ENCODE peak calls at places on chromosomes 3 and 15, in nine cellular contexts. One of them, this sample, is unnamed.

GRCh38 chr15:63041982-63042878 is at the start of gene TPM1:
- DNase-seq in fibroblast of pulmonary artery: peak; percentile 93
- DNase-seq in Peyer's patch: peak; percentile 74
- DNase-seq in BE2C: peak; percentile 87
- DNase-seq in progenitor cell of endocrine pancreas: peak; percentile 64
- DNase-seq in AG09319: peak; percentile 87
- DNase-seq in fibroblast of lung: peak; percentile 84
- DNase-seq in CD4-positive, alpha-beta T cell: no peak
- DNase-seq in Calu3: peak; percentile 96
- DNase-seq in this sample: no peak

GRCh38 chr15:82095803-82096202 is 50.0 kb upstream of the MEX3B start:
- DNase-seq in fibroblast of lung: no peak
- DNase-seq in fibroblast of pulmonary artery: no peak
- DNase-seq in Calu3: no peak
- DNase-seq in AG09319: no peak
- DNase-seq in CD4-positive, alpha-beta T cell: no peak
- DNase-seq in Peyer's patch: no peak
- DNase-seq in progenitor cell of endocrine pancreas: no peak
- DNase-seq in BE2C: no peak
- DNase-seq in this sample: no peak

GRCh38 chr3:54358327-54358726 is 236.0 kb downstream of the CACNA2D3 start:
- DNase-seq in CD4-positive, alpha-beta T cell: no peak
- DNase-seq in fibroblast of pulmonary artery: peak; percentile 57
- DNase-seq in AG09319: no peak
- DNase-seq in progenitor cell of endocrine pancreas: no peak
- DNase-seq in fibroblast of lung: no peak
- DNase-seq in Peyer's patch: no peak
- DNase-seq in BE2C: no peak
- DNase-seq in Calu3: no peak
- DNase-seq in this sample: no peak

GRCh38 chr3:16419640-16420039 is 93.9 kb downstream of the RFTN1 start:
- DNase-seq in Calu3: no peak
- DNase-seq in BE2C: no peak
- DNase-seq in fibroblast of lung: no peak
- DNase-seq in CD4-positive, alpha-beta T cell: no peak
- DNase-seq in progenitor cell of endocrine pancreas: no peak
- DNase-seq in AG09319: no peak
- DNase-seq in Peyer's patch: no peak
- DNase-seq in fibroblast of pulmonary artery: peak; percentile 72
- DNase-seq in this sample: no peak

GRCh38 chr3:178802259-178802658 is 266.0 kb downstream of the KCNMB2 start:
- DNase-seq in CD4-positive, alpha-beta T cell: no peak
- DNase-seq in progenitor cell of endocrine pancreas: no peak
- DNase-seq in AG09319: no peak
- DNase-seq in BE2C: no peak
- DNase-seq in fibroblast of lung: no peak
- DNase-seq in Peyer's patch: no peak
- DNase-seq in Calu3: no peak
- DNase-seq in fibroblast of pulmonary artery: no peak
- DNase-seq in this sample: no peak

GRCh38 chr3:167113466-167113865 is 266.6 kb downstream of the ZBBX start:
- DNase-seq in Peyer's patch: no peak
- DNase-seq in AG09319: no peak
- DNase-seq in fibroblast of pulmonary artery: no peak
- DNase-seq in Calu3: no peak
- DNase-seq in CD4-positive, alpha-beta T cell: no peak
- DNase-seq in progenitor cell of endocrine pancreas: no peak
- DNase-seq in fibroblast of lung: no peak
- DNase-seq in BE2C: no peak
- DNase-seq in this sample: no peak

GRCh38 chr15:66721501-66721937 is 19.5 kb downstream of the SMAD6 start:
- DNase-seq in Peyer's patch: peak; percentile 75
- DNase-seq in CD4-positive, alpha-beta T cell: no peak
- DNase-seq in AG09319: no peak
- DNase-seq in fibroblast of lung: no peak
- DNase-seq in Calu3: peak; percentile 36
- DNase-seq in fibroblast of pulmonary artery: no peak
- DNase-seq in progenitor cell of endocrine pancreas: no peak
- DNase-seq in BE2C: no peak
- DNase-seq in this sample: no peak

GRCh38 chr15:100929641-100930042 is 10.5 kb downstream of the LRRK1 start:
- DNase-seq in BE2C: no peak
- DNase-seq in Peyer's patch: peak; percentile 57
- DNase-seq in progenitor cell of endocrine pancreas: no peak
- DNase-seq in Calu3: no peak
- DNase-seq in fibroblast of lung: no peak
- DNase-seq in AG09319: no peak
- DNase-seq in CD4-positive, alpha-beta T cell: no peak
- DNase-seq in fibroblast of pulmonary artery: no peak
- DNase-seq in this sample: no peak

GRCh38 chr3:163335429-163335828 is 1742.9 kb downstream of the SI start:
- DNase-seq in AG09319: no peak
- DNase-seq in Calu3: no peak
- DNase-seq in BE2C: no peak
- DNase-seq in CD4-positive, alpha-beta T cell: no peak
- DNase-seq in progenitor cell of endocrine pancreas: no peak
- DNase-seq in Peyer's patch: no peak
- DNase-seq in fibroblast of pulmonary artery: no peak
- DNase-seq in fibroblast of lung: no peak
- DNase-seq in this sample: no peak

GRCh38 chr3:33006081-33006480 is 54.6 kb downstream of the CCR4 start:
- DNase-seq in Peyer's patch: no peak
- DNase-seq in fibroblast of pulmonary artery: no peak
- DNase-seq in fibroblast of lung: no peak
- DNase-seq in progenitor cell of endocrine pancreas: no peak
- DNase-seq in AG09319: no peak
- DNase-seq in BE2C: no peak
- DNase-seq in CD4-positive, alpha-beta T cell: no peak
- DNase-seq in Calu3: no peak
- DNase-seq in this sample: no peak

DNA sequence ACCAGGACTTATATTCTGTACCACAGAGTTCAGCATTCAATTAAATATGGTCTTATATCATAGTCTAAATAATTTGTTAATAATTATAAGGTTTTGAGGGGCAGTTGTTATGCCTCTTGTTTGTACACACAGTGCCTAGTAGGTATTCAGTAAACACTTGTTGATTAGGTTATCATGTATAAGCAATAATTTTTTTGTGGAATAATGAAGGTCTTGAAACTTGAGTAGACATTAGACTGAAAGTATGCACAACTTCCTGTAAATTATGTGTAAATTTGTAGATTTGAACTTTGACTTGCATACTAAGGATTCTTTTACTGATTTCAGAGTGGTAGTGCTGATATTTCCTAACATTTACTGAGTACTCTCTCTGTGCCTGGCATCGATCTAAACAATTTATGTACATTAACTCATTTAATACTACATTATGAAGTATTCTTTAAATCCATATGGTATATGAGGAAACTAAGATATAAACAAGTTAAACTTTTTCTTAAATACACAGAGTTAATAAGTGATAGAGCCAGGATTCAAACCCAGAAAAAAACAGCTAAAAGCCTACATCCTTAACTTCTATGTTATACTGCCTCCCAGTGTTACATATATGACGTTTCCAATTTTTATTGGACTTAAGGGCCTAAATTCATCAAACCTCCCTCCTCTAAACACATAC is 65.1 kb downstream of the GLCE start:
- DNase-seq in BE2C: no peak
- DNase-seq in fibroblast of pulmonary artery: peak; percentile 72
- DNase-seq in Peyer's patch: no peak
- DNase-seq in AG09319: peak; percentile 5
- DNase-seq in fibroblast of lung: peak; percentile 74
- DNase-seq in Calu3: no peak
- DNase-seq in CD4-positive, alpha-beta T cell: no peak
- DNase-seq in progenitor cell of endocrine pancreas: no peak
- DNase-seq in this sample: no peak
- TF ChIP-seq CTCF in BE2C: peak; percentile 41
- TF ChIP-seq CTCF in fibroblast of pulmonary artery: peak; percentile 43
- TF ChIP-seq CTCF in Peyer's patch: peak; percentile 56
- TF ChIP-seq CTCF in AG09319: peak; percentile 16
- TF ChIP-seq CTCF in fibroblast of lung: peak; percentile 36
- TF ChIP-seq CTCF in Calu3: peak; percentile 23
- TF ChIP-seq CTCF in CD4-positive, alpha-beta T cell: no peak
- TF ChIP-seq CTCF in progenitor cell of endocrine pancreas: peak; percentile 43
- TF ChIP-seq CTCF in this sample: no peak

GRCh38 chr3:473284-473800 is 276.8 kb downstream of the CHL1 start:
- DNase-seq in CD4-positive, alpha-beta T cell: no peak
- DNase-seq in BE2C: no peak
- DNase-seq in Peyer's patch: no peak
- DNase-seq in fibroblast of lung: no peak
- DNase-seq in fibroblast of pulmonary artery: no peak
- DNase-seq in progenitor cell of endocrine pancreas: no peak
- DNase-seq in Calu3: no peak
- DNase-seq in AG09319: no peak
- DNase-seq in this sample: no peak

GRCh38 chr3:464255-464654 is 267.7 kb downstream of the CHL1 start:
- DNase-seq in Calu3: no peak
- DNase-seq in CD4-positive, alpha-beta T cell: no peak
- DNase-seq in BE2C: no peak
- DNase-seq in fibroblast of pulmonary artery: no peak
- DNase-seq in AG09319: no peak
- DNase-seq in Peyer's patch: no peak
- DNase-seq in fibroblast of lung: no peak
- DNase-seq in progenitor cell of endocrine pancreas: no peak
- DNase-seq in this sample: no peak

GRCh38 chr3:462851-463250 is 266.3 kb downstream of the CHL1 start:
- DNase-seq in fibroblast of pulmonary artery: no peak
- DNase-seq in progenitor cell of endocrine pancreas: no peak
- DNase-seq in BE2C: no peak
- DNase-seq in AG09319: no peak
- DNase-seq in Peyer's patch: no peak
- DNase-seq in CD4-positive, alpha-beta T cell: no peak
- DNase-seq in Calu3: no peak
- DNase-seq in fibroblast of lung: no peak
- DNase-seq in this sample: no peak

GRCh38 chr3:463793-464192 is 267.2 kb downstream of the CHL1 start:
- DNase-seq in Peyer's patch: no peak
- DNase-seq in progenitor cell of endocrine pancreas: no peak
- DNase-seq in Calu3: no peak
- DNase-seq in AG09319: no peak
- DNase-seq in BE2C: no peak
- DNase-seq in fibroblast of pulmonary artery: no peak
- DNase-seq in CD4-positive, alpha-beta T cell: no peak
- DNase-seq in fibroblast of lung: no peak
- DNase-seq in this sample: no peak

DNA sequence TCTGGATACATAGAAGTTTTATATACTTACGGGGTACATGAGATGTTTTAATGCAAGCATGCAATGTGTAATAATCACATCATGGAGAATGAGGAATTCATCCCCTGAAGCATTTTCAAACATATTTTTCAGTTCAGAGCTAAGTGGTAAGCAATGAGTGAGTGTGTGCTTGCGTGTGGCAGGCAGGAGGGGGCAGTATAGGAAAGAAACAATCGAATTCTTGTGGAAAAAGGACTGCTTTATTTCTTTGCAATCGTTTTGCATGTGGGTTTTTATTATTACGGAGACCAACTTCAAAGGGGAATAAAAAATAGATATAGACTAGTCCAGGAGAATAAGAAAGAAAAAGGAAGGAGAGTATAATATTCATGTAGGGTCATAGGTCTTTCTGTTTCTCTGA is 271.6 kb downstream of the CHL1 start:
- DNase-seq in Calu3: peak; percentile 6
- DNase-seq in fibroblast of pulmonary artery: no peak
- DNase-seq in fibroblast of lung: peak; percentile 3
- DNase-seq in progenitor cell of endocrine pancreas: no peak
- DNase-seq in CD4-positive, alpha-beta T cell: no peak
- DNase-seq in BE2C: no peak
- DNase-seq in Peyer's patch: no peak
- DNase-seq in AG09319: no peak
- DNase-seq in this sample: no peak
- TF ChIP-seq CTCF in Calu3: peak; percentile 34
- TF ChIP-seq CTCF in fibroblast of pulmonary artery: peak; percentile 25
- TF ChIP-seq CTCF in fibroblast of lung: peak; percentile 52
- TF ChIP-seq CTCF in progenitor cell of endocrine pancreas: peak; percentile 67
- TF ChIP-seq CTCF in CD4-positive, alpha-beta T cell: no peak
- TF ChIP-seq CTCF in BE2C: peak; percentile 18
- TF ChIP-seq CTCF in Peyer's patch: peak; percentile 3
- TF ChIP-seq CTCF in AG09319: no peak
- TF ChIP-seq CTCF in this sample: no peak

GRCh38 chr3:145843561-145843960 is 317.4 kb downstream of the PLOD2 start:
- DNase-seq in fibroblast of pulmonary artery: no peak
- DNase-seq in CD4-positive, alpha-beta T cell: no peak
- DNase-seq in Peyer's patch: no peak
- DNase-seq in Calu3: no peak
- DNase-seq in AG09319: no peak
- DNase-seq in fibroblast of lung: no peak
- DNase-seq in progenitor cell of endocrine pancreas: no peak
- DNase-seq in BE2C: no peak
- DNase-seq in this sample: no peak
- TF ChIP-seq CTCF in fibroblast of pulmonary artery: no peak
- TF ChIP-seq CTCF in CD4-positive, alpha-beta T cell: no peak
- TF ChIP-seq CTCF in Peyer's patch: no peak
- TF ChIP-seq CTCF in Calu3: no peak
- TF ChIP-seq CTCF in AG09319: no peak
- TF ChIP-seq CTCF in fibroblast of lung: no peak
- TF ChIP-seq CTCF in progenitor cell of endocrine pancreas: no peak
- TF ChIP-seq CTCF in BE2C: no peak
- TF ChIP-seq CTCF in this sample: no peak

GRCh38 chr15:93570571-93570970 is 481.6 kb upstream of the RGMA start:
- DNase-seq in Calu3: no peak
- DNase-seq in CD4-positive, alpha-beta T cell: no peak
- DNase-seq in fibroblast of pulmonary artery: no peak
- DNase-seq in BE2C: no peak
- DNase-seq in AG09319: no peak
- DNase-seq in progenitor cell of endocrine pancreas: no peak
- DNase-seq in Peyer's patch: no peak
- DNase-seq in fibroblast of lung: no peak
- DNase-seq in this sample: no peak

GRCh38 chr15:93563218-93563617 is 474.2 kb upstream of the RGMA start:
- DNase-seq in fibroblast of lung: no peak
- DNase-seq in fibroblast of pulmonary artery: no peak
- DNase-seq in Peyer's patch: no peak
- DNase-seq in AG09319: no peak
- DNase-seq in CD4-positive, alpha-beta T cell: no peak
- DNase-seq in BE2C: no peak
- DNase-seq in progenitor cell of endocrine pancreas: no peak
- DNase-seq in Calu3: no peak
- DNase-seq in this sample: no peak

GRCh38 chr15:93562752-93563151 is 473.7 kb upstream of the RGMA start:
- DNase-seq in Calu3: no peak
- DNase-seq in CD4-positive, alpha-beta T cell: no peak
- DNase-seq in fibroblast of pulmonary artery: no peak
- DNase-seq in Peyer's patch: no peak
- DNase-seq in progenitor cell of endocrine pancreas: no peak
- DNase-seq in AG09319: no peak
- DNase-seq in BE2C: no peak
- DNase-seq in fibroblast of lung: no peak
- DNase-seq in this sample: no peak

DNA sequence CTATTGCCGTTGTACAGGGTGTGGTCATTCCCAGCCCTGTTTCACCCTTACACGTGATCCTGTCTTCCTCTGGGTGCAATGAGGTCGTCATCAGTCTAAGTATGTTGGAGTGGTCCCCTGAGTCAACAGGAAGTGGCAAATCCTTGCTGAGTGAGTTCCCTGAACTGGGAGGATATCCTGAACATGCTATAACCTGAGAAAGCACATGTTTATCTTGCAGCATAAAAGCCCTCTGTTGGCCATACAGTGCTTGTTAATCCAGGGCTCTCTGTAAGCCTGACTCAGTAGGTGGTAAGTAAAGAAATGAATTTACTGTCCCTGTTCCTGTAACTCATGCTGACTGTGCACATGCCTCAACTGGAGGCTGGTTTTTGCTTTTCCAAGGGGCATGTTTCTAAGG is 477.8 kb upstream of the RGMA start:
- DNase-seq in AG09319: no peak
- DNase-seq in progenitor cell of endocrine pancreas: no peak
- DNase-seq in Calu3: no peak
- DNase-seq in BE2C: no peak
- DNase-seq in fibroblast of pulmonary artery: no peak
- DNase-seq in Peyer's patch: no peak
- DNase-seq in fibroblast of lung: no peak
- DNase-seq in CD4-positive, alpha-beta T cell: no peak
- DNase-seq in this sample: no peak
- TF ChIP-seq CTCF in AG09319: no peak
- TF ChIP-seq CTCF in progenitor cell of endocrine pancreas: no peak
- TF ChIP-seq CTCF in Calu3: no peak
- TF ChIP-seq CTCF in BE2C: no peak
- TF ChIP-seq CTCF in fibroblast of pulmonary artery: no peak
- TF ChIP-seq CTCF in Peyer's patch: no peak
- TF ChIP-seq CTCF in fibroblast of lung: no peak
- TF ChIP-seq CTCF in CD4-positive, alpha-beta T cell: no peak
- TF ChIP-seq CTCF in this sample: no peak

This sample was measured in activated B cell treated with CpG ODN at 0.5 μM for 24 hours.